ENCODE peak calls at places on chromosomes 7 and 10, in seven cellular contexts. I is esophagus muscularis mucosa, Q is psoas muscle, G is BJ, A is fibroblast of pulmonary artery, M is tibial artery, U is nephron progenitor cell. X is an unnamed sample.
A peak's percentile ranks its signal among the peaks of the same experiment; 100 is the strongest.

GRCh38 chr7:44395067-44395466 is 69.7 kb upstream of the CAMK2B start:
- DNase-seq in I (peak; percentile 86), Q (no peak), G (no peak), A (no peak), M (no peak), U (no peak), X (no peak)

GRCh38 chr7:25662881-25663588 is 434.7 kb upstream of the NPVF start:
- DNase-seq in I (no peak), Q (peak; percentile 66), G (no peak), A (no peak), M (peak; percentile 34), U (no peak), X (no peak)

GRCh38 chr10:33559105-33559504 is 224.6 kb upstream of the NRP1 start:
- DNase-seq in I (no peak), Q (no peak), G (peak; percentile 16), A (peak; percentile 80), M (no peak), U (no peak), X (peak; percentile 88)

GRCh38 chr10:107966817-107967216 is 802.3 kb upstream of the SORCS1 start:
- DNase-seq in I (no peak), Q (no peak), G (no peak), A (no peak), M (no peak), U (no peak), X (no peak)

GRCh38 chr7:118573065-118573464 is 348.6 kb downstream of the ANKRD7 start:
- DNase-seq in I (no peak), Q (peak; percentile 75), G (no peak), A (no peak), M (no peak), U (peak; percentile 3), X (no peak)

GRCh38 chr7:69599211-69599878 is 1.1 kb downstream of the AUTS2 start:
- DNase-seq in I (no peak), Q (no peak), G (no peak), A (no peak), M (no peak), U (peak; percentile 55), X (no peak)

GRCh38 chr7:158078161-158078910 is 509.3 kb downstream of the PTPRN2 start:
- DNase-seq in I (no peak), Q (no peak), G (no peak), A (no peak), M (no peak), U (no peak), X (no peak)

GRCh38 chr10:133350283-133350949 is 3.2 kb downstream of the PRAP1 start:
- DNase-seq in I (no peak), Q (peak; percentile 39), G (no peak), A (no peak), M (no peak), U (no peak), X (no peak)

GRCh38 chr10:110324201-110324804 is 19.6 kb upstream of the SMNDC1 start:
- DNase-seq in I (peak; percentile 31), Q (no peak), G (no peak), A (no peak), M (no peak), U (no peak), X (no peak)

GRCh38 chr10:30000802-30001571 is 58.4 kb downstream of the JCAD start:
- DNase-seq in I (peak; percentile 95), Q (no peak), G (peak; percentile 9), A (peak; percentile 96), M (peak; percentile 83), U (no peak), X (peak; percentile 84)

GRCh38 chr7:79301419-79301818 is 152.0 kb downstream of the MAGI2 start:
- DNase-seq in I (no peak), Q (no peak), G (no peak), A (no peak), M (no peak), U (no peak), X (no peak)

GRCh38 chr10:47189802-47190201 is 110.2 kb upstream of the GDF10 start:
- DNase-seq in I (peak; percentile 75), Q (no peak), G (no peak), A (no peak), M (no peak), U (no peak), X (no peak)

GRCh38 chr7:31444196-31444595 is 69.7 kb upstream of the ITPRID1 start:
- DNase-seq in I (peak; percentile 47), Q (no peak), G (no peak), A (no peak), M (no peak), U (no peak), X (no peak)

GRCh38 chr10:120897343-120897742 is 46.2 kb downstream of the WDR11 start:
- DNase-seq in I (no peak), Q (no peak), G (no peak), A (peak; percentile 2), M (no peak), U (no peak), X (no peak)

GRCh38 chr10:131242007-131242406 is 69.5 kb downstream of the TCERG1L start:
- DNase-seq in I (no peak), Q (no peak), G (no peak), A (no peak), M (no peak), U (peak; percentile 70), X (no peak)

GRCh38 chr10:35212856-35213255 is 86.2 kb downstream of the CREM start:
- DNase-seq in I (no peak), Q (no peak), G (no peak), A (no peak), M (peak; percentile 63), U (no peak), X (no peak)

GRCh38 chr10:21675157-21675796 is 141.2 kb downstream of the MLLT10 start:
- DNase-seq in I (no peak), Q (no peak), G (no peak), A (peak; percentile 55), M (no peak), U (peak; percentile 20), X (peak; percentile 65)
- TF ChIP-seq CTCF in I (peak; percentile 29), Q (peak; percentile 50), G (peak; percentile 71), A (peak; percentile 91), M (peak; percentile 52), U (peak; percentile 64), X (peak; percentile 61)

DNA sequence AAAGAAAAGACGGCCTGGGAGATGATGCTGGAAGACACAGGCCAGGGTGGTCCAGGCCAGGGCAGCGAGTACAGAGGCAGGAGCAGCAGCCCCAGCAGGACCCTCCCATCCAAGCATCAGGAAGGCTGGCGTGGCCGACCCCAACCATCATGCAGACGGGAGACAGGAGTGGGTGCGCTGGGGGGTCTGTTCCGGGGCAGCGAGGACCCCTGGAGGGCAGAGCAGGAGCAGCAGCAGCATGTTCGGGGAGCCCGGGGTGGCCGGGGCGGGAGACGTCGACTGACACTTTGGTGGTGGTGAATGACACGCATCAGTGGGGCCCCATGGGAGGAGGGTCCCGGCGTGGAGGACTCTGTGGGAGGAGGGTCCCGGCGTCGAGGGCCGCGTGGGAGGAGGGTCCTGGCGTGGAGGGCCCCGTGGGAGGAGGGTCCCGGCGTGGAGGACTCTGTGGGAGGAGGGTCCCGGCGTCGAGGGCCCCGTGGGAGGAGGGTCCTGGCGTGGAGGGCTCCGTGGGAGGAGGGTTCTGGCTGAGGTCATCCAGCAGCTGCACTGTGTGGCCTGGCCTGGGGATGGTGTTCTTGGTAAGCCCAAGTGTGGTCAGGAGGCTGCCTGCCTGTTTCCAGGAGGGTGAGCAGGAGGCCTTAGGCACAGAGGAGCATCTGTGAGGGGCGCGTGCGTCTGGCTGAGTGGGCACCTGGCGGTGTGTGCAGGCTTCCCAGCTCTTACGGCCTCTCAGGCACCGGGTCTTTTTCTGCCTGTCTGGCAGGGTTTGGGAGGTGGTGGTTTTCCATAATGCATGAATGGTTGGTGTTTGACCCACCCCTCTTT is 38.9 kb downstream of the FAM20C start:
- DNase-seq in I (no peak), Q (no peak), G (no peak), A (no peak), M (no peak), U (no peak), X (no peak)
- TF ChIP-seq CTCF in I (peak; percentile 31), Q (peak; percentile 22), G (peak; percentile 35), A (peak; percentile 10), M (no peak), U (no peak), X (peak; percentile 35)

DNA sequence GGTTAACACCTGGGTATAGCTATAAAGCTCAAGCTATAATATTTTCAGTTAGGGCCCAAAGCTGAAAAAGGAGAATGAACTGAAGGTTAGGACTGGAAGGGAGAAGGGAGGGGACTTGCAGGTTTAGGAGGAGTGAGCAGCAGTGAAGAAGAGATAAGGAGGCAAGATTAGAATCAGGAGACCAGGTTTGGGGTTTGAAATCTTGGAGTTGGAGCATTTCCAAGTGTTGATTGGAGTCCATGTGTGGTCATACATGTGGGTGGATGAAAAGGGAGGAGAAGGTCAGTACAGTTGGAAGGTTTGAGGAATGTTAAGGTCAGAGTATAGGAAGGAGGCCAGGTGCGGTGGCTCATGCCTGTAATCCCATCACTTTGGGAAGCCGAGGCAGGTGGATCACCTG is 8.6 kb upstream of the ANLN start:
- DNase-seq in I (no peak), Q (no peak), G (no peak), A (no peak), M (no peak), U (no peak), X (no peak)
- TF ChIP-seq CTCF in I (no peak), Q (no peak), G (no peak), A (no peak), M (no peak), U (no peak), X (no peak)

GRCh38 chr10:58475322-58476277 is 37.1 kb upstream of the BICC1 start:
- DNase-seq in I (no peak), Q (no peak), G (peak; percentile 47), A (peak; percentile 84), M (no peak), U (no peak), X (peak; percentile 59)
- TF ChIP-seq CTCF in I (no peak), Q (no peak), G (no peak), A (no peak), M (no peak), U (no peak), X (no peak)